ENCODE peak calls at places on chromosome 13, in five cellular contexts. U is activated CD4-positive, alpha-beta T cell treated with anti-CD3 and anti-CD28 coated beads for 36 hours; W is effector memory CD8-positive, alpha-beta T cell; M is left ventricle myocardium superior; P is CD8-positive, alpha-beta T cell. V is an unnamed sample.

GRCh38 chr13:68616600-68617222 is 1386.6 kb upstream of the PCDH9 start:
- ATAC-seq in U (no peak), W (no peak), M (no peak), P (no peak), V (no peak)

GRCh38 chr13:79194727-79195126 is 211.3 kb downstream of the RBM26 start:
- ATAC-seq in U (no peak), W (no peak), M (no peak), P (no peak), V (no peak)

GRCh38 chr13:28022848-28023518 is 34.5 kb upstream of the URAD start:
- ATAC-seq in U (no peak), W (no peak), M (peak; percentile 31), P (no peak), V (no peak)

GRCh38 chr13:40920826-40921225 is 98.3 kb downstream of the ELF1 start:
- ATAC-seq in U (no peak), W (no peak), M (no peak), P (no peak), V (no peak)

GRCh38 chr13:77230560-77230959 is 96.3 kb downstream of the MYCBP2 start:
- ATAC-seq in U (peak; percentile 63), W (no peak), M (no peak), P (no peak), V (peak; percentile 47)

GRCh38 chr13:111893607-111894443 is 173.1 kb upstream of the SOX1 start:
- ATAC-seq in U (no peak), W (no peak), M (no peak), P (no peak), V (no peak)

GRCh38 chr13:20442798-20443381 is 82.8 kb downstream of the CRYL1 start:
- ATAC-seq in U (no peak), W (no peak), M (no peak), P (no peak), V (no peak)

GRCh38 chr13:31538067-31539042 is 201.0 kb upstream of the RXFP2 start:
- ATAC-seq in U (no peak), W (no peak), M (no peak), P (no peak), V (no peak)

GRCh38 chr13:106617561-106617960 is 49.6 kb upstream of the ARGLU1 start:
- ATAC-seq in U (no peak), W (no peak), M (no peak), P (no peak), V (peak; percentile 29)

GRCh38 chr13:110116072-110116487 is 190.9 kb downstream of the COL4A1 start:
- ATAC-seq in U (peak; percentile 70), W (no peak), M (peak; percentile 32), P (no peak), V (peak; percentile 57)

GRCh38 chr13:21365574-21365973 is 93.5 kb downstream of the ZDHHC20 start:
- ATAC-seq in U (peak; percentile 59), W (peak; percentile 80), M (no peak), P (peak; percentile 80), V (peak; percentile 23)

GRCh38 chr13:61110804-61111203 is 304.8 kb downstream of the PCDH20 start:
- ATAC-seq in U (no peak), W (no peak), M (no peak), P (no peak), V (no peak)

GRCh38 chr13:44303681-44304432 is 69.8 kb upstream of the SERP2 start:
- ATAC-seq in U (no peak), W (no peak), M (peak; percentile 73), P (no peak), V (no peak)

GRCh38 chr13:73141292-73141771 is 82.5 kb downstream of the KLF5 start:
- ATAC-seq in U (no peak), W (no peak), M (no peak), P (no peak), V (no peak)

GRCh38 chr13:99178636-99179035 is 22.0 kb upstream of the UBAC2 start:
- ATAC-seq in U (no peak), W (peak; percentile 71), M (peak; percentile 49), P (peak; percentile 35), V (no peak)

GRCh38 chr13:51928231-51928630 is 66.5 kb downstream of the CCDC70 start:
- ATAC-seq in U (no peak), W (no peak), M (peak; percentile 94), P (no peak), V (no peak)

GRCh38 chr13:98265669-98266551 is 88.8 kb upstream of the RNF113B start:
- ATAC-seq in U (no peak), W (no peak), M (peak; percentile 24), P (no peak), V (no peak)

GRCh38 chr13:77518266-77518665 is 17.2 kb upstream of the SCEL start:
- ATAC-seq in U (no peak), W (no peak), M (no peak), P (no peak), V (no peak)